ENCODE peak calls at places on chromosomes 12 and 14, in four cellular contexts. M is GM12891, R is stomach, T is HCT116. S is an unnamed sample.
A peak's percentile ranks its signal among the peaks of the same experiment; 100 is the strongest.

GRCh38 chr14:54369343-54369742 is 27.5 kb upstream of the CDKN3 start:
- DNase-seq in M (no peak), R (no peak), T (no peak), S (no peak)

GRCh38 chr12:66978802-66979201 is 290.4 kb upstream of the CAND1 start:
- DNase-seq in M (no peak), R (no peak), T (no peak), S (no peak)

GRCh38 chr12:109115404-109115757 is 1.0 kb upstream of the ACACB start:
- DNase-seq in M (no peak), R (no peak), T (no peak), S (peak; percentile 28)

GRCh38 chr12:110311903-110312302 is 30.9 kb downstream of the ATP2A2 start:
- DNase-seq in M (no peak), R (no peak), T (no peak), S (no peak)

GRCh38 chr12:123713398-123714301 is 1.5 kb downstream of the ATP6V0A2 start:
- DNase-seq in M (no peak), R (peak; percentile 37), T (no peak), S (peak; percentile 16)

GRCh38 chr12:67943295-67943892 is 45.9 kb upstream of the IFNG-AS1 start:
- DNase-seq in M (peak; percentile 15), R (peak; percentile 77), T (peak; percentile 39), S (peak; percentile 46)

GRCh38 chr12:53232641-53233538 is 881 bp upstream of the RARG start:
- DNase-seq in M (no peak), R (peak; percentile 70), T (no peak), S (no peak)

GRCh38 chr14:22178330-22178981 is 410.6 kb downstream of the DAD1 start:
- DNase-seq in M (no peak), R (no peak), T (no peak), S (no peak)

GRCh38 chr14:73124180-73124894 is 12.0 kb upstream of the PSEN1 start:
- DNase-seq in M (no peak), R (no peak), T (no peak), S (no peak)

GRCh38 chr12:53560912-53561589 is 53.8 kb upstream of the NPFF start:
- DNase-seq in M (no peak), R (no peak), T (no peak), S (no peak)

GRCh38 chr14:51682411-51682810 is 30.7 kb downstream of the FRMD6 start:
- DNase-seq in M (no peak), R (no peak), T (no peak), S (no peak)

GRCh38 chr12:27964123-27964522 is 8.4 kb downstream of the PTHLH start:
- DNase-seq in M (no peak), R (no peak), T (no peak), S (no peak)

GRCh38 chr12:95942532-95943230 is at the start of gene CCDC38:
- DNase-seq in M (peak; percentile 84), R (peak; percentile 72), T (peak; percentile 73), S (peak; percentile 88)

GRCh38 chr12:2268478-2269286 is 215.9 kb downstream of the CACNA1C start:
- DNase-seq in M (no peak), R (no peak), T (no peak), S (no peak)

GRCh38 chr12:108840605-108841328 is 16.6 kb downstream of the SSH1 start:
- DNase-seq in M (no peak), R (no peak), T (no peak), S (no peak)

GRCh38 chr12:79420146-79420618 is 270.6 kb downstream of the PAWR start:
- DNase-seq in M (no peak), R (no peak), T (peak; percentile 45), S (peak; percentile 73)

GRCh38 chr12:92927436-92928116 is 1.5 kb downstream of the EEA1 start:
- DNase-seq in M (no peak), R (no peak), T (no peak), S (peak; percentile 63)

GRCh38 chr12:130372936-130373335 is 35.2 kb downstream of the PIWIL1 start:
- DNase-seq in M (no peak), R (no peak), T (no peak), S (no peak)

GRCh38 chr14:21204167-21205025 is 48.5 kb upstream of the OR5AU1 start:
- DNase-seq in M (no peak), R (no peak), T (no peak), S (no peak)

GRCh38 chr12:63068857-63069442 is 82.1 kb downstream of the AVPR1A start:
- DNase-seq in M (no peak), R (no peak), T (peak; percentile 55), S (peak; percentile 33)

GRCh38 chr12:52203126-52203921 is 11.5 kb upstream of the KRT80 start:
- DNase-seq in M (no peak), R (peak; percentile 36), T (peak; percentile 56), S (peak; percentile 63)

GRCh38 chr14:74552623-74553022 is 59.1 kb downstream of the ISCA2 start:
- DNase-seq in M (no peak), R (peak; percentile 45), T (no peak), S (no peak)

GRCh38 chr12:11461433-11461832 is 66.1 kb upstream of the PRB2 start:
- DNase-seq in M (no peak), R (no peak), T (no peak), S (no peak)

GRCh38 chr12:6526201-6526600 is 8.1 kb upstream of the GAPDH start:
- DNase-seq in M (no peak), R (no peak), T (no peak), S (no peak)

GRCh38 chr12:6523708-6524107 is 10.6 kb upstream of the GAPDH start:
- DNase-seq in M (no peak), R (no peak), T (no peak), S (no peak)

GRCh38 chr12:6526766-6527525 is 7.4 kb upstream of the GAPDH start:
- DNase-seq in M (no peak), R (no peak), T (no peak), S (no peak)

GRCh38 chr12:6522193-6522592 is 12.1 kb upstream of the GAPDH start:
- DNase-seq in M (no peak), R (no peak), T (no peak), S (no peak)

DNA sequence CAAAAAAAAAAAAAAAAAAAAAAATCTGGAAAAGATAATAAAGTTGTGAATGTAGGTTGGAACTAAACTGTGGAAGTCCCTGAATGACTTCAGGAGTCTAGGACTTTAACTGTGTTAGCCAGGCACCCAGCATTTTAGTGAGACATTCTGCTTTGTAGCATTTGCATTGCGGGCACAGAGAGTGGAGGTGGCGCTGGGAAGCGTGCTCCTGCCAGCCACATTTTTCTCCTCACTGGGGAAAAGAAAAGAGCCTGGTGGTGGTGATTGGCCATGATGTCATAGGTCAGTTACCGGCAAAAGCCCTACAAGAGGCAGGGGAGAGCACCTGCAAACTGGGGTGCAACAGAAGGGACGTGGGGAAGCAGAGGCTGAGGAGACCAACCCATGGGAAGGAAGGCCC is 9.7 kb upstream of the GAPDH start:
- DNase-seq in M (no peak), R (no peak), T (no peak), S (no peak)
- TF ChIP-seq POLR2AphosphoS5 in M (no peak), R (no peak), T (no peak), S (no peak)

GRCh38 chr12:34286483-34286882 is 264.2 kb downstream of the ALG10 start:
- DNase-seq in M (no peak), R (peak; percentile 2), T (no peak), S (no peak)
- TF ChIP-seq POLR2AphosphoS5 in M (no peak), R (no peak), T (no peak), S (no peak)

GRCh38 chr12:55926738-55927587 is 731 bp downstream of the PYM1 start:
- DNase-seq in M (peak; percentile 72), R (peak; percentile 90), T (peak; percentile 89), S (peak; percentile 90)

GRCh38 chr12:55929306-55929791 is 1.6 kb upstream of the DGKA start:
- DNase-seq in M (peak; percentile 76), R (peak; percentile 52), T (no peak), S (no peak)

GRCh38 chr12:55925371-55925770 is 2.3 kb downstream of the PYM1 start:
- DNase-seq in M (no peak), R (no peak), T (no peak), S (no peak)

GRCh38 chr12:55925870-55926737 is 1.6 kb downstream of the PYM1 start:
- DNase-seq in M (no peak), R (no peak), T (peak; percentile 29), S (no peak)

DNA sequence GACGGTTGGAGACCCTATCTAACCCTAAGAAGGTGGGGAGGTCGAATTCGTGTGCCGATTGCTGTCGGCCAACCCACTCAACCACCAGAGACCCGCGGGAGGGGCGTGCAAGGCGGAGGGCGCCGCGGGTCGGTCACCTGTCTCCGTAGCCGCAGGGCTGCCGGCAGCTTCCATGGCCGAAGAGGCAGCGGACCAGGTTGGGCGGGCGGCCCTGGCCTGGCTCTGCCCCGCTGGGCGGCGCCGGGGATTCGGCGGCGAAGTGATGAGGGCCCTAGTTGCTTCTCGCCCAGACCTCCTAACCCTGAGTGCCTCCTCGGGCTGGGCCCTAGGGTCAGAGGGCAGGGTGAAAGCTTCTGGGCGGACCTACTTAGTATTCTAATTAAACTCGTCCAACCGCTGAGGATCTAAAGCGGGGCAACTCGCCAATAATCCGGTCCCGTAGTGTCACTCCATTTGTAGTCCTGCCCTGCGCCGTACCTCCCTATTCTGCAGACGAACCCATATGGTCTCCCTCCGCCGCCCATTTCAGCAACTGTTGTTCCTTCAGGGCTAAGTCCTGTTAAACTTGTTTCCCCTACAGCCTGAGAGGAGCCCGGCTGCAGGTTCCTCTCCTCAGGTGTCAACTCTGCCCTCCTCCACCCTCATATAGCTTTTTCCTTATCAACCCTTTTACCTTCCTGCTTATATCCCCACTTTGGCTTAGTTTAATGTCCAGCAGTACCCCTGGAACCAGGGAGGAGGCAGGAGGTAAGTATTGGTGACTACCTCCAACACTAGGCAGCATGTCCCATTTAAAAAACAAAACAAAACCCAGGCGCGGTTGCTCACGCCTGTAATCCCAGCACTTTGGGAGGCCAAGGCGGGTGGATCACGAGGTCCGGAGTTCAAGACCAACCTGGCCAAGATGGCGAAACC is at the start of gene PYM1:
- DNase-seq in M (no peak), R (peak; percentile 88), T (peak; percentile 66), S (peak; percentile 89)
- TF ChIP-seq POLR2AphosphoS5 in M (peak; percentile 74), R (peak; percentile 47), T (peak; percentile 81), S (peak; percentile 74)

DNA sequence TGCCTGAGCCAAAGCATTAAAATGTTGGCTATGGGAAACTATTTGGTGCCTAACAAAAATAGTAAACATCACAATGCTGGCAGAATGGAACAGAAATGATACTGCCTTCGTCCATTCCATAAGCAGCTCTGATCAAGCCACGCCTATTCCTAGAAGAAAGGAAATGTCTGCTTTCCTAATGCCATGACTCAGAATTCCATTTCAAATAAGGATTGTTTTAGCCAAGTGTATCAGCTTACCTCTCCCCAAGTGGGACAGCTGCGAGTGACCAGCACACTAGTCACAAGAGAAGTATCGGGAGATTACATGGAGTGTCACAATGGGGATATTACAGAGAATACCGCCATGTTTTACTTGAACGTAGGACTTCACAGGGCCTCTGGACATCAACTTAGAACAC is 38.7 kb downstream of the GLT8D2 start:
- DNase-seq in M (no peak), R (no peak), T (peak; percentile 16), S (no peak)
- TF ChIP-seq POLR2AphosphoS5 in M (no peak), R (no peak), T (no peak), S (no peak)

DNA sequence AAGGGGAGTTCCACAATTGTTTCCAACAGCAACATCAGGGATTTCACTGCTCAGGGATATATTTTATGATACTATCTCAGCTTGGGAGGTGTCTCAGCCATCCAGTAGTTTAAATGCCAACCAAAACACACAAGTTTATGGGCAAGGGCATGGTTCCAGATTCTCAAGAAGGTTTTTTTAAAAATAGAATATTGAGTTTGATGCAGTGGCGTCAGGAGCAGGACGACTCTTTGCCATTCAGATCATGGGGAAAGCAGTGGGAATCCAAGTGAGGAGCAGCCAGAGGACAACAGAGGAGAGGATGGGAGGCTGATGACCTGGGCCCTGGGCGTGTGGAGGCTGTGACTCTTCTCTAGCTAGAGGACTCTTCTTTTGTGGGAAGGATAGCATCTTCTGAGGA is 25.7 kb downstream of the TSHR start:
- DNase-seq in M (no peak), R (no peak), T (no peak), S (no peak)
- TF ChIP-seq POLR2AphosphoS5 in M (no peak), R (no peak), T (no peak), S (no peak)

S was measured in HepG2.